ENCODE peak calls at places on chromosomes 7 and 10, in eight cellular contexts. One of them, this sample, is unnamed.

GRCh38 chr7:148394582-148394981 is 196.0 kb upstream of the C7orf33 start:
- DNase-seq in astrocyte: no peak
- DNase-seq in H9: no peak
- DNase-seq in OCI-LY7: no peak
- DNase-seq in GM23248: no peak
- DNase-seq in PC-3: no peak
- DNase-seq in fibroblast of lung: no peak
- DNase-seq in HCT116: no peak
- DNase-seq in this sample: no peak

GRCh38 chr7:103124429-103124979 is 24.4 kb downstream of the NAPEPLD start:
- DNase-seq in astrocyte: no peak
- DNase-seq in H9: no peak
- DNase-seq in OCI-LY7: no peak
- DNase-seq in GM23248: no peak
- DNase-seq in PC-3: no peak
- DNase-seq in fibroblast of lung: no peak
- DNase-seq in HCT116: no peak
- DNase-seq in this sample: no peak

GRCh38 chr10:79260803-79261740 is 86.2 kb upstream of the PPIF start:
- DNase-seq in astrocyte: no peak
- DNase-seq in H9: peak; percentile 61
- DNase-seq in OCI-LY7: no peak
- DNase-seq in GM23248: no peak
- DNase-seq in PC-3: no peak
- DNase-seq in fibroblast of lung: peak; percentile 46
- DNase-seq in HCT116: no peak
- DNase-seq in this sample: peak; percentile 58

GRCh38 chr7:111012799-111013675 is 77.9 kb upstream of the LRRN3 start:
- DNase-seq in astrocyte: no peak
- DNase-seq in H9: no peak
- DNase-seq in OCI-LY7: no peak
- DNase-seq in GM23248: no peak
- DNase-seq in PC-3: no peak
- DNase-seq in fibroblast of lung: no peak
- DNase-seq in HCT116: no peak
- DNase-seq in this sample: no peak

GRCh38 chr10:118373786-118374185 is 31.7 kb upstream of the FAM204A start:
- DNase-seq in astrocyte: peak; percentile 87
- DNase-seq in H9: no peak
- DNase-seq in OCI-LY7: no peak
- DNase-seq in GM23248: peak; percentile 78
- DNase-seq in PC-3: peak; percentile 21
- DNase-seq in fibroblast of lung: peak; percentile 91
- DNase-seq in HCT116: no peak
- DNase-seq in this sample: peak; percentile 7

GRCh38 chr7:151769189-151769821 is 107.6 kb downstream of the PRKAG2 start:
- DNase-seq in astrocyte: no peak
- DNase-seq in H9: no peak
- DNase-seq in OCI-LY7: peak; percentile 2
- DNase-seq in GM23248: no peak
- DNase-seq in PC-3: no peak
- DNase-seq in fibroblast of lung: no peak
- DNase-seq in HCT116: no peak
- DNase-seq in this sample: no peak

GRCh38 chr7:132249591-132249971 is 326.7 kb downstream of the PLXNA4 start:
- DNase-seq in astrocyte: no peak
- DNase-seq in H9: peak; percentile 68
- DNase-seq in OCI-LY7: no peak
- DNase-seq in GM23248: peak; percentile 19
- DNase-seq in PC-3: peak; percentile 38
- DNase-seq in fibroblast of lung: peak; percentile 31
- DNase-seq in HCT116: no peak
- DNase-seq in this sample: peak; percentile 64

GRCh38 chr7:1192171-1192676 is 32.2 kb upstream of the ZFAND2A start:
- DNase-seq in astrocyte: peak; percentile 63
- DNase-seq in H9: no peak
- DNase-seq in OCI-LY7: no peak
- DNase-seq in GM23248: peak; percentile 89
- DNase-seq in PC-3: peak; percentile 76
- DNase-seq in fibroblast of lung: peak; percentile 76
- DNase-seq in HCT116: no peak
- DNase-seq in this sample: no peak

GRCh38 chr10:103691723-103692380 is 163.5 kb downstream of the SH3PXD2A start:
- DNase-seq in astrocyte: no peak
- DNase-seq in H9: no peak
- DNase-seq in OCI-LY7: peak; percentile 37
- DNase-seq in GM23248: peak; percentile 40
- DNase-seq in PC-3: no peak
- DNase-seq in fibroblast of lung: no peak
- DNase-seq in HCT116: no peak
- DNase-seq in this sample: no peak

GRCh38 chr10:89283988-89284475 is 17.8 kb upstream of the IFIT2 start:
- DNase-seq in astrocyte: peak; percentile 70
- DNase-seq in H9: peak; percentile 50
- DNase-seq in OCI-LY7: no peak
- DNase-seq in GM23248: peak; percentile 86
- DNase-seq in PC-3: peak; percentile 64
- DNase-seq in fibroblast of lung: peak; percentile 81
- DNase-seq in HCT116: no peak
- DNase-seq in this sample: peak; percentile 16

GRCh38 chr10:46311501-46311951 is 24.7 kb downstream of the ANTXRL start:
- DNase-seq in astrocyte: no peak
- DNase-seq in H9: no peak
- DNase-seq in OCI-LY7: no peak
- DNase-seq in GM23248: no peak
- DNase-seq in PC-3: no peak
- DNase-seq in fibroblast of lung: no peak
- DNase-seq in HCT116: no peak
- DNase-seq in this sample: no peak
- H3K79me2 ChIP-seq in astrocyte: no peaks in the 10 kb centered on the region
- H3K79me2 ChIP-seq in H9: no peaks in the 10 kb centered on the region
- H3K79me2 ChIP-seq in OCI-LY7: no peaks in the 10 kb centered on the region
- H3K79me2 ChIP-seq in GM23248: no peaks in the 10 kb centered on the region
- H3K79me2 ChIP-seq in PC-3: no peaks in the 10 kb centered on the region
- H3K79me2 ChIP-seq in fibroblast of lung: no peaks in the 10 kb centered on the region
- H3K79me2 ChIP-seq in HCT116: no peaks in the 10 kb centered on the region
- H3K79me2 ChIP-seq in this sample: no peaks in the 10 kb centered on the region

GRCh38 chr10:70494966-70495365 is 16.4 kb downstream of the PALD1 start:
- DNase-seq in astrocyte: no peak
- DNase-seq in H9: no peak
- DNase-seq in OCI-LY7: no peak
- DNase-seq in GM23248: no peak
- DNase-seq in PC-3: no peak
- DNase-seq in fibroblast of lung: no peak
- DNase-seq in HCT116: no peak
- DNase-seq in this sample: no peak

GRCh38 chr10:70498970-70499828 is 20.6 kb downstream of the PALD1 start:
- DNase-seq in astrocyte: no peak
- DNase-seq in H9: no peak
- DNase-seq in OCI-LY7: peak; percentile 50
- DNase-seq in GM23248: no peak
- DNase-seq in PC-3: no peak
- DNase-seq in fibroblast of lung: no peak
- DNase-seq in HCT116: no peak
- DNase-seq in this sample: no peak

GRCh38 chr10:70495691-70496261 is 17.2 kb downstream of the PALD1 start:
- DNase-seq in astrocyte: no peak
- DNase-seq in H9: no peak
- DNase-seq in OCI-LY7: no peak
- DNase-seq in GM23248: no peak
- DNase-seq in PC-3: no peak
- DNase-seq in fibroblast of lung: no peak
- DNase-seq in HCT116: no peak
- DNase-seq in this sample: no peak

GRCh38 chr10:70496341-70497119 is 18.0 kb downstream of the PALD1 start:
- DNase-seq in astrocyte: no peak
- DNase-seq in H9: no peak
- DNase-seq in OCI-LY7: no peak
- DNase-seq in GM23248: no peak
- DNase-seq in PC-3: no peak
- DNase-seq in fibroblast of lung: no peak
- DNase-seq in HCT116: no peak
- DNase-seq in this sample: no peak

GRCh38 chr10:70497120-70497545 is 18.6 kb downstream of the PALD1 start:
- DNase-seq in astrocyte: no peak
- DNase-seq in H9: no peak
- DNase-seq in OCI-LY7: no peak
- DNase-seq in GM23248: no peak
- DNase-seq in PC-3: no peak
- DNase-seq in fibroblast of lung: no peak
- DNase-seq in HCT116: no peak
- DNase-seq in this sample: no peak
- H3K79me2 ChIP-seq in astrocyte: no peaks in the 10 kb centered on the region
- H3K79me2 ChIP-seq in H9: peaks cover 10% of the 10 kb centered on the region
- H3K79me2 ChIP-seq in OCI-LY7: peaks cover 92% of the 10 kb centered on the region
- H3K79me2 ChIP-seq in GM23248: no peaks in the 10 kb centered on the region
- H3K79me2 ChIP-seq in PC-3: no peaks in the 10 kb centered on the region
- H3K79me2 ChIP-seq in fibroblast of lung: no peaks in the 10 kb centered on the region
- H3K79me2 ChIP-seq in HCT116: peaks cover 92% of the 10 kb centered on the region
- H3K79me2 ChIP-seq in this sample: no peaks in the 10 kb centered on the region

GRCh38 chr7:134013249-134013648 is 113.9 kb upstream of the LRGUK start:
- DNase-seq in astrocyte: no peak
- DNase-seq in H9: no peak
- DNase-seq in OCI-LY7: no peak
- DNase-seq in GM23248: no peak
- DNase-seq in PC-3: no peak
- DNase-seq in fibroblast of lung: no peak
- DNase-seq in HCT116: no peak
- DNase-seq in this sample: peak; percentile 9
- H3K79me2 ChIP-seq in astrocyte: no peaks in the 10 kb centered on the region
- H3K79me2 ChIP-seq in H9: no peaks in the 10 kb centered on the region
- H3K79me2 ChIP-seq in OCI-LY7: no peaks in the 10 kb centered on the region
- H3K79me2 ChIP-seq in GM23248: no peaks in the 10 kb centered on the region
- H3K79me2 ChIP-seq in PC-3: no peaks in the 10 kb centered on the region
- H3K79me2 ChIP-seq in fibroblast of lung: no peaks in the 10 kb centered on the region
- H3K79me2 ChIP-seq in HCT116: no peaks in the 10 kb centered on the region
- H3K79me2 ChIP-seq in this sample: no peaks in the 10 kb centered on the region

GRCh38 chr10:95867866-95868265 is 39.9 kb upstream of the CC2D2B start:
- DNase-seq in astrocyte: no peak
- DNase-seq in H9: no peak
- DNase-seq in OCI-LY7: no peak
- DNase-seq in GM23248: no peak
- DNase-seq in PC-3: no peak
- DNase-seq in fibroblast of lung: no peak
- DNase-seq in HCT116: no peak
- DNase-seq in this sample: no peak
- H3K79me2 ChIP-seq in astrocyte: no peaks in the 10 kb centered on the region
- H3K79me2 ChIP-seq in H9: no peaks in the 10 kb centered on the region
- H3K79me2 ChIP-seq in OCI-LY7: no peaks in the 10 kb centered on the region
- H3K79me2 ChIP-seq in GM23248: no peaks in the 10 kb centered on the region
- H3K79me2 ChIP-seq in PC-3: no peaks in the 10 kb centered on the region
- H3K79me2 ChIP-seq in fibroblast of lung: no peaks in the 10 kb centered on the region
- H3K79me2 ChIP-seq in HCT116: no peaks in the 10 kb centered on the region
- H3K79me2 ChIP-seq in this sample: no peaks in the 10 kb centered on the region

GRCh38 chr7:105830405-105831218 is 45.8 kb downstream of the ATXN7L1 start:
- DNase-seq in astrocyte: peak; percentile 98
- DNase-seq in H9: no peak
- DNase-seq in OCI-LY7: no peak
- DNase-seq in GM23248: peak; percentile 95
- DNase-seq in PC-3: peak; percentile 99
- DNase-seq in fibroblast of lung: peak; percentile 98
- DNase-seq in HCT116: peak; percentile 95
- DNase-seq in this sample: peak; percentile 88
- H3K79me2 ChIP-seq in astrocyte: no peaks in the 10 kb centered on the region
- H3K79me2 ChIP-seq in H9: no peaks in the 10 kb centered on the region
- H3K79me2 ChIP-seq in OCI-LY7: no peaks in the 10 kb centered on the region
- H3K79me2 ChIP-seq in GM23248: no peaks in the 10 kb centered on the region
- H3K79me2 ChIP-seq in PC-3: no peaks in the 10 kb centered on the region
- H3K79me2 ChIP-seq in fibroblast of lung: no peaks in the 10 kb centered on the region
- H3K79me2 ChIP-seq in HCT116: no peaks in the 10 kb centered on the region
- H3K79me2 ChIP-seq in this sample: no peaks in the 10 kb centered on the region

DNA sequence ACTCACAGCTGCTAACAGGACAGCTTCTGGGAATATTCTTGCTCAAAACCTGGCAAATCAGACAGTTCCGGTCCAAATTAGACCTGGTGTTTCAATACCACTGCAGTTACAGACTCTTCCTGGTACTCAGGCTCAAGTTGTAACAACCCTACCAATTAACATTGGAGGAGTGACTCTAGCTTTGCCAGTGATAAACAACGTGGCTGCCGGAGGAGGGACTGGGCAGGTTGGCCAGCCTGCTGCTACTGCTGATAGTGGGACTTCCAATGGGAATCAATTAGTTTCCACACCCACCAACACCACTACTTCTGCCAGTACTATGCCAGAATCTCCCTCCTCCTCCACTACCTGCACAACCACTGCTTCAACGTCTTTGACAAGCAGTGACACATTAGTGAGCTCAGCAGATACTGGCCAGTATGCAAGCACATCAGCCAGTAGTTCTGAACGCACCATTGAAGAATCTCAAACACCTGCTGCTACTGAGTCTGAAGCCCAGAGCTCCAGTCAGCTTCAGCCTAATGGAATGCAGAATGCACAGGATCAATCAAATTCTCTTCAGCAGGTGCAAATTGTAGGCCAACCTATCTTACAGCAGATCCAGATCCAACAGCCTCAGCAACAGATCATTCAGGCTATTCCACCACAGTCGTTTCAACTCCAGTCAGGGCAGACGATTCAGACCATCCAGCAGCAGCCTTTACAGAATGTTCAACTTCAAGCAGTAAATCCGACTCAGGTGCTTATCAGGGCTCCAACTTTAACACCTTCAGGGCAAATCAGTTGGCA is 2.1 kb downstream of the SP4 start:
- DNase-seq in astrocyte: no peak
- DNase-seq in H9: no peak
- DNase-seq in OCI-LY7: no peak
- DNase-seq in GM23248: no peak
- DNase-seq in PC-3: no peak
- DNase-seq in fibroblast of lung: no peak
- DNase-seq in HCT116: no peak
- DNase-seq in this sample: no peak
- H3K79me2 ChIP-seq in astrocyte: peaks cover 3% of the 10 kb centered on the region
- H3K79me2 ChIP-seq in H9: peaks cover 18% of the 10 kb centered on the region
- H3K79me2 ChIP-seq in OCI-LY7: peaks cover 44% of the 10 kb centered on the region
- H3K79me2 ChIP-seq in GM23248: no peaks in the 10 kb centered on the region
- H3K79me2 ChIP-seq in PC-3: no peaks in the 10 kb centered on the region
- H3K79me2 ChIP-seq in fibroblast of lung: no peaks in the 10 kb centered on the region
- H3K79me2 ChIP-seq in HCT116: no peaks in the 10 kb centered on the region
- H3K79me2 ChIP-seq in this sample: no peaks in the 10 kb centered on the region

GRCh38 chr7:120512701-120513100 is 239.7 kb downstream of the KCND2 start:
- DNase-seq in astrocyte: no peak
- DNase-seq in H9: no peak
- DNase-seq in OCI-LY7: no peak
- DNase-seq in GM23248: no peak
- DNase-seq in PC-3: no peak
- DNase-seq in fibroblast of lung: no peak
- DNase-seq in HCT116: no peak
- DNase-seq in this sample: no peak
- H3K79me2 ChIP-seq in astrocyte: no peaks in the 10 kb centered on the region
- H3K79me2 ChIP-seq in H9: no peaks in the 10 kb centered on the region
- H3K79me2 ChIP-seq in OCI-LY7: no peaks in the 10 kb centered on the region
- H3K79me2 ChIP-seq in GM23248: no peaks in the 10 kb centered on the region
- H3K79me2 ChIP-seq in PC-3: no peaks in the 10 kb centered on the region
- H3K79me2 ChIP-seq in fibroblast of lung: no peaks in the 10 kb centered on the region
- H3K79me2 ChIP-seq in HCT116: no peaks in the 10 kb centered on the region
- H3K79me2 ChIP-seq in this sample: no peaks in the 10 kb centered on the region

This sample was measured in HepG2.